ENCODE peak calls at places on chromosomes 12 and 14, in four cellular contexts. C is sciatic nerve; V is activated CD4-positive, alpha-beta T cell treated with anti-CD3 and anti-CD28 coated beads, Interleukin-2, amount 10 ng/mL, durations not matched to agents 7 days and 5 days; P is CD4-positive, CD25-positive, alpha-beta regulatory T cell. A is an unnamed sample.

GRCh38 chr12:101051901-101052550 is 158.0 kb downstream of the SLC5A8 start:
- DNase-seq in C (no peak), V (no peak), P (no peak), A (peak)

GRCh38 chr14:31090872-31091764 is 64.9 kb upstream of the STRN3 start:
- DNase-seq in V (no peak), C (no peak), P (no peak), A (no peak)

GRCh38 chr12:127355061-127355820 is 911.7 kb upstream of the TMEM132C start:
- DNase-seq in P (no peak), C (no peak), V (no peak), A (no peak)

GRCh38 chr14:40887912-40888311 is 718.8 kb upstream of the LRFN5 start:
- DNase-seq in C (no peak), P (no peak), V (no peak), A (no peak)

GRCh38 chr12:119202121-119202527 is 23.4 kb downstream of the HSPB8 start:
- DNase-seq in C (no peak), P (no peak), V (no peak), A (no peak)

GRCh38 chr12:24045816-24046257 is 96.4 kb upstream of the SOX5 start:
- DNase-seq in P (no peak), C (no peak), V (no peak), A (no peak)

GRCh38 chr14:49962616-49963015 is 69.7 kb downstream of the ARF6 start:
- DNase-seq in V (no peak), P (no peak), C (no peak), A (no peak)

GRCh38 chr12:51126297-51126696 is 42.9 kb upstream of the CSRNP2 start:
- DNase-seq in V (no peak), P (no peak), C (no peak), A (no peak)

GRCh38 chr12:95681210-95681765 is 109.3 kb downstream of the NTN4 start:
- DNase-seq in V (no peak), C (no peak), P (no peak), A (no peak)

GRCh38 chr12:85920324-85920947 is 46.3 kb downstream of the NTS start:
- DNase-seq in C (no peak), V (no peak), P (peak), A (peak)

GRCh38 chr12:68538722-68539614 is 71.7 kb upstream of the RAP1B start:
- DNase-seq in C (peak), V (peak), P (peak), A (no peak)

GRCh38 chr12:84910549-84911241 is 1.9 kb downstream of the SLC6A15 start:
- DNase-seq in C (no peak), V (no peak), P (no peak), A (no peak)

GRCh38 chr12:41552507-41553047 is 364.5 kb downstream of the PDZRN4 start:
- DNase-seq in V (no peak), C (no peak), P (no peak), A (no peak)

GRCh38 chr12:130954544-130954831 is 781 bp downstream of the ADGRD1 start:
- DNase-seq in P (no peak), C (peak), V (no peak), A (no peak)

GRCh38 chr12:124609041-124609984 is 41.9 kb upstream of the NCOR2 start:
- DNase-seq in V (peak), C (peak), P (peak), A (peak)

GRCh38 chr12:31506907-31507306 is 84.0 kb downstream of the DENND5B start:
- DNase-seq in P (no peak), C (no peak), V (no peak), A (no peak)

GRCh38 chr14:99758915-99759545 is 34.2 kb upstream of the EML1 start:
- DNase-seq in C (peak), V (no peak), P (no peak), A (no peak)

GRCh38 chr14:88987516-88987915 is 163.1 kb downstream of the TTC8 start:
- DNase-seq in P (no peak), C (no peak), V (no peak), A (peak)

GRCh38 chr12:19683178-19683927 is 244.1 kb downstream of the AEBP2 start:
- DNase-seq in P (no peak), V (no peak), C (no peak), A (no peak)

GRCh38 chr12:28941248-28941647 is 207.8 kb upstream of the FAR2 start:
- DNase-seq in V (no peak), C (no peak), P (no peak), A (no peak)

GRCh38 chr12:79933580-79934264 is 1.2 kb downstream of the PPP1R12A start:
- DNase-seq in P (no peak), V (peak), C (no peak), A (no peak)

A was measured in HCT116.